ENCODE peak calls at places on chromosomes 4 and X, in five cellular contexts. M is Peyer's patch, I is SK-N-SH, C is stomach, E is aorta. W is an unnamed sample. For H3K9me3, the result is how much of the 10 kb centered on the place peaks cover.

GRCh38 chr4:38804654-38805295 is at the start of gene TLR1:
- DNase-seq in M (no peak), I (peak), C (no peak), E (no peak), W (no peak)

GRCh38 chrX:20372533-20372932 is 105.8 kb upstream of the RPS6KA3 start:
- DNase-seq in C (no peak), E (no peak), M (no peak), I (no peak), W (no peak)

GRCh38 chr4:95599777-95600436 is 51.1 kb upstream of the UNC5C start:
- DNase-seq in I (no peak), C (no peak), M (no peak), E (no peak), W (no peak)

GRCh38 chr4:174449152-174449551 is 73.1 kb downstream of the HPGD start:
- DNase-seq in E (no peak), M (no peak), C (no peak), I (no peak), W (no peak)

GRCh38 chrX:119809185-119809666 is 17.8 kb upstream of the RPL39 start:
- DNase-seq in M (no peak), E (no peak), C (no peak), I (no peak), W (no peak)

GRCh38 chrX:63967541-63967940 is 182.5 kb upstream of the ARHGEF9 start:
- DNase-seq in I (no peak), C (no peak), E (no peak), M (no peak), W (no peak)

GRCh38 chr4:47374477-47374876 is 89.0 kb downstream of the COMMD8 start:
- DNase-seq in C (no peak), E (no peak), I (no peak), M (no peak), W (no peak)

GRCh38 chr4:147388016-147388415 is 92.9 kb upstream of the EDNRA start:
- DNase-seq in I (no peak), M (no peak), C (no peak), E (no peak), W (no peak)

GRCh38 chr4:186203391-186203802 is 12.0 kb downstream of the CYP4V2 start:
- DNase-seq in C (no peak), E (no peak), I (peak), M (no peak), W (no peak)

DNA sequence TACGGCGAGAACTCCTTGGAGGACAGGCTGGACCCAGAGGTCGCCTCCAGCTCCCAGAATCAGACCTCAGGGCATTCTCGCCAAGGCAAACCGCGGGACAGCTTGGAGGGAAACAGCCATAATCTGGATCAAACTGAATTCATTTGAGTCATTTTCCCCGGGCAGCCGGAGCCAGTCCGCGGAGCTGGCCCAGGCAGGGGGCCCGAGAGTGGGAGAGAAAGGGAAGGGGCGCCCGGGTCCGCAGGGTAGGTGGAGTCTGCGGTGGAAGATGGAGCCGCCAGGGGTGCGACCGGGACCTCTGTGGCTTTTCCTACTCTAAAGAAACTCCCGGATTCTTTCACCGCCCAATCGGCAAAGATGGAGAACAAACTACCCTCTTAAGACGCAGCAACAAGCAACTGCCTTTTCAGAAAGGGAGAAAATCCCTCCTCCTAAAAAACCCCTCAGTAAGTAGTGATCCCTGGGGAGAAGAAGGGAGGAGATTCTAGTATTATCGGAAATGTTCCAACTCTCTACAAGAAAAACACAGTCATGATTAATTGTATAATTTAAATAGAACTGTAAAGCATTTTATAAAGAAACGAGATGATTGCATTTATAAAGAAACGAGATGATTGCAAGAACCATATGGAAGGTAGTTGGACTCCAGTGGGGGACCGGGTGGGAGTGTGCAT is 5.1 kb downstream of the NKX3-2 start:
- DNase-seq in M (no peak), E (no peak), C (no peak), I (peak), W (no peak)
- H3K9me3 ChIP-seq in M (under half), E (under half), C (under half), I (under half), W (under half)

GRCh38 chr4:110614173-110614948 is 8.5 kb downstream of the PITX2 start:
- DNase-seq in I (no peak), M (no peak), C (no peak), E (no peak), W (no peak)
- H3K9me3 ChIP-seq in I (under half), M (under half), C (under half), E (under half), W (under half)

DNA sequence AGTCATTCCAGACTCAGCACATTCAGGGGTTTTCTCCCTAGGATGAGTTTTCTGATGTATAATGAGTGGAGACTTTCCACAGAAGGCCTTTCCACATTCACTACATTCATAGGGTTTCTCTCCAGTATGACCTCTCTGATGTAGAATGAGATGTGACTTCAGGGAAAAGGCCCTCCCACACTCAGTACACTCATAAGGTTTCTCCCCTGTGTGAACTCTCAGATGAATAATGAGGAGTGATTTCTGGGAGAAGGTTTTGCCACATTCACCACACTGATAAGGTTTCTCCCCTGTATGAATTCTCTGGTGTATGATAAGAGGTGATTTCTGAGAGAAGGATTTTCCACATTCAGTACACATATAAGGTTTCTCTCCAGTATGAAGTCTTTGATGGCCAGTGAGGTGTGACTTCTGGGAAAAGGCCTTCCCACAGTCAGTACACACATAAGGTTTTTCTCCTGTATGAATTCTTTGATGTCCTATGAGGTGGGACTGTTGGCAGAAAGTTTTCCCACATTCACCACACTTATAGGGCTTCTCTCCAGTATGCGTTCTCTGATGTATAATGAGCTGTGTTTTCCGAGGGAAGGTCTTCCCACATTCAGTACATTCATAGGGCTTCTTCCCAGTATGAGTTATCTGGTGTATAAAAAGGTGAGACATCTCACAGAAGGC is 12.7 kb downstream of the ZNF630 start:
- DNase-seq in I (no peak), M (no peak), C (no peak), E (no peak), W (no peak)
- H3K9me3 ChIP-seq in I (under half), M (under half), C (half or more), E (under half), W (under half)

DNA sequence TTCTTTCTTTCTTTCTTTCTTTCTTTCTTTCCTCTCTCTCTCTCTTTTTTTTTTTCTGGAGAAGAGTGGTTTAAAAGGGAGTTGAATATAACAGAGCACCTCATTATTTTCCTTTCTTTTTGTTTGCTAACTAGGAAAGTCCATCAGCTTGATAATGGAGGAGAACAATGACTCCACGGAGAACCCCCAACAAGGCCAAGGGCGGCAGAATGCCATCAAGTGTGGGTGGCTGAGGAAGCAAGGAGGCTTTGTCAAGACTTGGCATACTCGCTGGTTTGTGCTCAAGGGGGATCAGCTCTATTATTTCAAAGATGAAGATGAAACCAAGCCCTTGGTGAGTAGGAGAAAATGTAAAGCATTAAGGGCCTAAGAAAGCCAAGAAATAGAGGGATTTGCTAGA is 95.4 kb downstream of the ARHGAP24 start:
- DNase-seq in M (no peak), C (no peak), I (no peak), E (no peak), W (no peak)
- H3K9me3 ChIP-seq in M (under half), C (under half), I (under half), E (under half), W (under half)

DNA sequence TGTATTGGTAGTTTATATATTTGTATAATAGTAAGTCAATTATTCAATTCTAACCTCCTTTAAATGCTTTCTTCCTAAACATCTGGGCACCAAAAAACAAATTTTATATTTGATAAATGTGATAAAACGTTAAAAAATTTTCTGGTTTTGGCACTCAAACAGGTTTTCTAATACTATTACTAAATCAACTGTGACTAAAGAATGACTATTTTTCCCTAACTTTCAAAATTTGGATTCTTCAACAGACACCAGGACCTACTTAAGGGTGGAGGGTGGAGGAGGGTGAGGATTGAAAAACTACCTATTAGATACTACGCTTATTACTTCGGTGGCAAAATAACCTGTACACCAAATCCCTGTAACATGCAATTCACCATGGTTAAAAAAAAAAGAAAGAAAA is 555.5 kb downstream of the IL15 start:
- DNase-seq in C (no peak), M (no peak), I (no peak), E (no peak), W (no peak)
- H3K9me3 ChIP-seq in C (under half), M (under half), I (under half), E (under half), W (under half)

GRCh38 chr4:48998440-48998839 is 12.4 kb downstream of the CWH43 start:
- DNase-seq in M (no peak), C (no peak), E (no peak), I (no peak), W (no peak)
- H3K9me3 ChIP-seq in M (under half), C (under half), E (under half), I (under half), W (under half)

DNA sequence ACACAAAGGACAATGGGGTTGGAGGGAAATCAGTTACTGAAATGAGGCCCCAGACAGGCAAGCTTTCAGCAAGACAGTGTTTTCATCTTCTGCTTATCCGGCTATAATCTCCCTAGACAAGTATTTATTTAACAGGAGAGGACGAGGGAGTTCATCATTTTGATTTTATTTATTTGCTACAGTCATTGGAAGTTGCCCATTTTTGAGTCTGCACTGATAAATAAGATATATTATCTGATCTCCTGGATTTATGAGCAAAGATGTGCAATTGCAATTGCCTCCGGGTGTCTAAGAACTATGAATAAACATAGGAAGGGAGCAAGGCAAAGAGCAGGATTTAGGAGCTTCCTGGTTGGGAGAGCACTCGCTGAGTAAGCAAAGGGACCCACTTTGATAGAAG is 263.2 kb upstream of the EDA2R start:
- DNase-seq in C (no peak), E (no peak), I (no peak), M (no peak), W (no peak)
- H3K9me3 ChIP-seq in C (under half), E (under half), I (under half), M (under half), W (under half)

DNA sequence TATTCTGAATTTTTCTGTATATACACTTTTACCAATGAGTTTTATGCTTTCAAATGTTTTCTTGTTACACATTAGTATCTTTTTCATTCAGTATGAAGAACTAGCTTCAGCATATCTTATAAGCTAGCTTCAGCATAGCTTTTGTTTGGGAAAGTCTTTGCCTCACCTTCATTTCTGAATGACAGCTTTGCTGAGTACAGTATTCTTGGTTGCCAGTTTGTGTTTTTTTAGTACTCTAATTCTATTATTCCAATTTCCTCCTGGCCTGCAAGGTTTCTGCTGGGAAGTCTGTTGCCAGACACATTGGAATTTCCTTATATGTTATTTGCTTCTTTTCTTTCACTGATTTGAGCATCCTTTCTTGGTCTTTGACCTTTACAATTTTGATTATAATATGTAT is 278.8 kb downstream of the SPATA18 start:
- DNase-seq in E (no peak), C (no peak), I (no peak), M (no peak), W (no peak)
- H3K9me3 ChIP-seq in E (under half), C (under half), I (under half), M (under half), W (under half)

DNA sequence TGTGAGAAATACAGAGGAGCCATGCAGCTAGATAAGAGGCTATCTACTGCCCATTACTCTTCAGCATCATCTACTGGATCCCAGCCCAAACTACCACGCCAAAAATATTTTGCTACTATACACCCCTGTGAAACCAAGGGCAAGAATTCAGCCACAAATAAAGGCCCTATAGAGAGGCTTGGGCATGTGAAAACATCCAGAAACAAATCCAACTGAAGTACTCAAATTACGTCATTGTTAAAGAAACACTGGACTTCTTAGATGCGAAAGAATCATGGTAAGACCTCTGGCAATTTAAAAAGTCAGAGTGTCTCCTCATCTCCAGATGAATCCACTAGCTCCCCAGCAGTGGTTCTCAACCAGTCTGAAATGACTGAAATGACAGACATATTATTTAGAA is 12.8 kb downstream of the NDST3 start:
- DNase-seq in E (no peak), C (no peak), M (no peak), I (no peak), W (no peak)
- H3K9me3 ChIP-seq in E (under half), C (under half), M (under half), I (under half), W (under half)

W was measured in T-helper 17 cell.